ENCODE peak calls at places on chromosomes 16 and 17, in ten cellular contexts. One of them, this sample, is unnamed.

GRCh38 chr16:19696312-19696711 is 21.7 kb downstream of the KNOP1 start:
- DNase-seq in central memory CD4-positive, alpha-beta T cell: peak
- DNase-seq in G401: peak
- DNase-seq in amniotic epithelial cell: peak
- DNase-seq in hypothalamus: no peak
- DNase-seq in GOT3: no peak
- DNase-seq in endothelial cell: no peak
- DNase-seq in left ventricle myocardium superior: peak
- DNase-seq in GM20000: no peak
- DNase-seq in M059J: peak
- DNase-seq in this sample: peak

GRCh38 chr17:22506861-22507260 is 814.5 kb downstream of the KCNJ18 start:
- DNase-seq in central memory CD4-positive, alpha-beta T cell: no peak
- DNase-seq in G401: no peak
- DNase-seq in amniotic epithelial cell: no peak
- DNase-seq in hypothalamus: no peak
- DNase-seq in GOT3: no peak
- DNase-seq in endothelial cell: no peak
- DNase-seq in left ventricle myocardium superior: no peak
- DNase-seq in GM20000: no peak
- DNase-seq in M059J: no peak
- DNase-seq in this sample: no peak

GRCh38 chr16:89104303-89104702 is 10.7 kb downstream of the ACSF3 start:
- DNase-seq in central memory CD4-positive, alpha-beta T cell: no peak
- DNase-seq in G401: no peak
- DNase-seq in amniotic epithelial cell: no peak
- DNase-seq in hypothalamus: no peak
- DNase-seq in GOT3: no peak
- DNase-seq in endothelial cell: no peak
- DNase-seq in left ventricle myocardium superior: peak
- DNase-seq in GM20000: no peak
- DNase-seq in M059J: no peak
- DNase-seq in this sample: no peak

GRCh38 chr17:65545708-65546523 is 15.5 kb downstream of the AXIN2 start:
- DNase-seq in central memory CD4-positive, alpha-beta T cell: no peak
- DNase-seq in G401: no peak
- DNase-seq in amniotic epithelial cell: no peak
- DNase-seq in hypothalamus: no peak
- DNase-seq in GOT3: no peak
- DNase-seq in endothelial cell: no peak
- DNase-seq in left ventricle myocardium superior: peak
- DNase-seq in GM20000: no peak
- DNase-seq in M059J: no peak
- DNase-seq in this sample: no peak

GRCh38 chr17:57935833-57936807 is 19.1 kb downstream of the CUEDC1 start:
- DNase-seq in central memory CD4-positive, alpha-beta T cell: no peak
- DNase-seq in G401: peak
- DNase-seq in amniotic epithelial cell: peak
- DNase-seq in hypothalamus: no peak
- DNase-seq in GOT3: no peak
- DNase-seq in endothelial cell: peak
- DNase-seq in left ventricle myocardium superior: peak
- DNase-seq in GM20000: no peak
- DNase-seq in M059J: peak
- DNase-seq in this sample: peak

GRCh38 chr16:54140057-54140787 is 146.4 kb downstream of the IRX3 start:
- DNase-seq in central memory CD4-positive, alpha-beta T cell: no peak
- DNase-seq in G401: no peak
- DNase-seq in amniotic epithelial cell: peak
- DNase-seq in hypothalamus: no peak
- DNase-seq in GOT3: no peak
- DNase-seq in endothelial cell: no peak
- DNase-seq in left ventricle myocardium superior: no peak
- DNase-seq in GM20000: no peak
- DNase-seq in M059J: peak
- DNase-seq in this sample: no peak

GRCh38 chr17:28738680-28739384 is 5.0 kb upstream of the TRAF4 start:
- DNase-seq in central memory CD4-positive, alpha-beta T cell: peak
- DNase-seq in G401: no peak
- DNase-seq in amniotic epithelial cell: no peak
- DNase-seq in hypothalamus: no peak
- DNase-seq in GOT3: no peak
- DNase-seq in endothelial cell: no peak
- DNase-seq in left ventricle myocardium superior: no peak
- DNase-seq in GM20000: peak
- DNase-seq in M059J: no peak
- DNase-seq in this sample: peak

GRCh38 chr17:11618861-11619566 is 20.7 kb downstream of the DNAH9 start:
- DNase-seq in central memory CD4-positive, alpha-beta T cell: no peak
- DNase-seq in G401: no peak
- DNase-seq in amniotic epithelial cell: no peak
- DNase-seq in hypothalamus: no peak
- DNase-seq in GOT3: no peak
- DNase-seq in endothelial cell: no peak
- DNase-seq in left ventricle myocardium superior: peak
- DNase-seq in GM20000: no peak
- DNase-seq in M059J: peak
- DNase-seq in this sample: peak

GRCh38 chr16:28261916-28262315 is 30.4 kb upstream of the SBK1 start:
- DNase-seq in central memory CD4-positive, alpha-beta T cell: no peak
- DNase-seq in G401: peak
- DNase-seq in amniotic epithelial cell: no peak
- DNase-seq in hypothalamus: no peak
- DNase-seq in GOT3: no peak
- DNase-seq in endothelial cell: no peak
- DNase-seq in left ventricle myocardium superior: peak
- DNase-seq in GM20000: no peak
- DNase-seq in M059J: no peak
- DNase-seq in this sample: no peak

GRCh38 chr16:75265911-75266701 is 14.7 kb upstream of the BCAR1 start:
- DNase-seq in central memory CD4-positive, alpha-beta T cell: no peak
- DNase-seq in G401: peak
- DNase-seq in amniotic epithelial cell: peak
- DNase-seq in hypothalamus: no peak
- DNase-seq in GOT3: peak
- DNase-seq in endothelial cell: peak
- DNase-seq in left ventricle myocardium superior: peak
- DNase-seq in GM20000: peak
- DNase-seq in M059J: peak
- DNase-seq in this sample: peak

GRCh38 chr17:68293490-68294195 is 2.3 kb downstream of the ARSG start:
- DNase-seq in central memory CD4-positive, alpha-beta T cell: no peak
- DNase-seq in G401: no peak
- DNase-seq in amniotic epithelial cell: no peak
- DNase-seq in hypothalamus: no peak
- DNase-seq in GOT3: no peak
- DNase-seq in endothelial cell: no peak
- DNase-seq in left ventricle myocardium superior: no peak
- DNase-seq in GM20000: no peak
- DNase-seq in M059J: no peak
- DNase-seq in this sample: no peak

GRCh38 chr17:69879576-69879975 is 195.4 kb upstream of the KCNJ16 start:
- DNase-seq in central memory CD4-positive, alpha-beta T cell: no peak
- DNase-seq in G401: no peak
- DNase-seq in amniotic epithelial cell: no peak
- DNase-seq in hypothalamus: no peak
- DNase-seq in GOT3: no peak
- DNase-seq in endothelial cell: no peak
- DNase-seq in left ventricle myocardium superior: no peak
- DNase-seq in GM20000: no peak
- DNase-seq in M059J: no peak
- DNase-seq in this sample: no peak

GRCh38 chr16:30447512-30448226 is 2.0 kb upstream of the SEPHS2 start:
- DNase-seq in central memory CD4-positive, alpha-beta T cell: no peak
- DNase-seq in G401: no peak
- DNase-seq in amniotic epithelial cell: no peak
- DNase-seq in hypothalamus: no peak
- DNase-seq in GOT3: no peak
- DNase-seq in endothelial cell: no peak
- DNase-seq in left ventricle myocardium superior: no peak
- DNase-seq in GM20000: no peak
- DNase-seq in M059J: no peak
- DNase-seq in this sample: peak

GRCh38 chr16:86240716-86241363 is 269.5 kb upstream of the FOXF1 start:
- DNase-seq in central memory CD4-positive, alpha-beta T cell: no peak
- DNase-seq in G401: no peak
- DNase-seq in amniotic epithelial cell: no peak
- DNase-seq in hypothalamus: no peak
- DNase-seq in GOT3: no peak
- DNase-seq in endothelial cell: no peak
- DNase-seq in left ventricle myocardium superior: no peak
- DNase-seq in GM20000: no peak
- DNase-seq in M059J: peak
- DNase-seq in this sample: no peak

This sample was measured in right cardiac atrium.